ENCODE peak calls at places on chromosomes 4 and X, in seven cellular contexts. One of them, this sample, is unnamed.
A peak's percentile ranks its signal among the peaks of the same experiment; 100 is the strongest.

GRCh38 chrX:7117587-7117986 is 29.9 kb upstream of the STS start:
- DNase-seq in ovary: no peak
- DNase-seq in dorsolateral prefrontal cortex: no peak
- DNase-seq in T-helper 9 cell: no peak
- DNase-seq in HFF-Myc: no peak
- DNase-seq in tibial nerve: no peak
- DNase-seq in occipital lobe: no peak
- DNase-seq in this sample: no peak

GRCh38 chrX:44816369-44816768 is 27.5 kb upstream of the DUSP21 start:
- DNase-seq in ovary: no peak
- DNase-seq in dorsolateral prefrontal cortex: no peak
- DNase-seq in T-helper 9 cell: no peak
- DNase-seq in HFF-Myc: no peak
- DNase-seq in tibial nerve: no peak
- DNase-seq in occipital lobe: no peak
- DNase-seq in this sample: no peak

GRCh38 chr4:118823471-118823870 is 12.5 kb downstream of the SEC24D start:
- DNase-seq in ovary: no peak
- DNase-seq in dorsolateral prefrontal cortex: no peak
- DNase-seq in T-helper 9 cell: no peak
- DNase-seq in HFF-Myc: no peak
- DNase-seq in tibial nerve: no peak
- DNase-seq in occipital lobe: no peak
- DNase-seq in this sample: no peak

GRCh38 chr4:126779001-126779400 is 853.8 kb upstream of the INTU start:
- DNase-seq in ovary: no peak
- DNase-seq in dorsolateral prefrontal cortex: no peak
- DNase-seq in T-helper 9 cell: no peak
- DNase-seq in HFF-Myc: no peak
- DNase-seq in tibial nerve: no peak
- DNase-seq in occipital lobe: no peak
- DNase-seq in this sample: no peak

GRCh38 chr4:56701156-56701471 is 20.0 kb upstream of the HOPX start:
- DNase-seq in ovary: no peak
- DNase-seq in dorsolateral prefrontal cortex: no peak
- DNase-seq in T-helper 9 cell: no peak
- DNase-seq in HFF-Myc: no peak
- DNase-seq in tibial nerve: no peak
- DNase-seq in occipital lobe: no peak
- DNase-seq in this sample: no peak

GRCh38 chrX:136121788-136122187 is 25.5 kb upstream of the FHL1 start:
- DNase-seq in ovary: no peak
- DNase-seq in dorsolateral prefrontal cortex: no peak
- DNase-seq in T-helper 9 cell: no peak
- DNase-seq in HFF-Myc: no peak
- DNase-seq in tibial nerve: no peak
- DNase-seq in occipital lobe: no peak
- DNase-seq in this sample: no peak

GRCh38 chr4:123588631-123589223 is 192.1 kb downstream of the SPRY1 start:
- DNase-seq in ovary: no peak
- DNase-seq in dorsolateral prefrontal cortex: no peak
- DNase-seq in T-helper 9 cell: no peak
- DNase-seq in HFF-Myc: no peak
- DNase-seq in tibial nerve: no peak
- DNase-seq in occipital lobe: no peak
- DNase-seq in this sample: peak; percentile 30

GRCh38 chr4:7735395-7735794 is 204.3 kb downstream of the AFAP1 start:
- DNase-seq in ovary: no peak
- DNase-seq in dorsolateral prefrontal cortex: no peak
- DNase-seq in T-helper 9 cell: no peak
- DNase-seq in HFF-Myc: no peak
- DNase-seq in tibial nerve: no peak
- DNase-seq in occipital lobe: no peak
- DNase-seq in this sample: no peak

GRCh38 chrX:11437642-11438379 is 144.6 kb downstream of the AMELX start:
- DNase-seq in ovary: peak; percentile 30
- DNase-seq in dorsolateral prefrontal cortex: no peak
- DNase-seq in T-helper 9 cell: no peak
- DNase-seq in HFF-Myc: peak; percentile 50
- DNase-seq in tibial nerve: peak; percentile 20
- DNase-seq in occipital lobe: no peak
- DNase-seq in this sample: no peak

GRCh38 chr4:154946113-154946512 is 165.0 kb downstream of the RBM46 start:
- DNase-seq in ovary: no peak
- DNase-seq in dorsolateral prefrontal cortex: no peak
- DNase-seq in T-helper 9 cell: no peak
- DNase-seq in HFF-Myc: no peak
- DNase-seq in tibial nerve: no peak
- DNase-seq in occipital lobe: no peak
- DNase-seq in this sample: no peak

GRCh38 chr4:161829631-161830030 is 334.2 kb downstream of the FSTL5 start:
- DNase-seq in ovary: no peak
- DNase-seq in dorsolateral prefrontal cortex: no peak
- DNase-seq in T-helper 9 cell: no peak
- DNase-seq in HFF-Myc: no peak
- DNase-seq in tibial nerve: no peak
- DNase-seq in occipital lobe: no peak
- DNase-seq in this sample: no peak

GRCh38 chrX:43958529-43958928 is 14.7 kb downstream of the NDP start:
- DNase-seq in ovary: no peak
- DNase-seq in dorsolateral prefrontal cortex: no peak
- DNase-seq in T-helper 9 cell: no peak
- DNase-seq in HFF-Myc: peak; percentile 49
- DNase-seq in tibial nerve: no peak
- DNase-seq in occipital lobe: peak; percentile 5
- DNase-seq in this sample: no peak

GRCh38 chrX:129719268-129719667 is 19.5 kb upstream of the XPNPEP2 start:
- DNase-seq in ovary: no peak
- DNase-seq in dorsolateral prefrontal cortex: no peak
- DNase-seq in T-helper 9 cell: no peak
- DNase-seq in HFF-Myc: no peak
- DNase-seq in tibial nerve: no peak
- DNase-seq in occipital lobe: no peak
- DNase-seq in this sample: no peak

GRCh38 chr4:31275906-31276305 is 555.7 kb downstream of the PCDH7 start:
- DNase-seq in ovary: no peak
- DNase-seq in dorsolateral prefrontal cortex: no peak
- DNase-seq in T-helper 9 cell: no peak
- DNase-seq in HFF-Myc: no peak
- DNase-seq in tibial nerve: no peak
- DNase-seq in occipital lobe: no peak
- DNase-seq in this sample: no peak

GRCh38 chr4:161208564-161208963 is 955.2 kb downstream of the FSTL5 start:
- DNase-seq in ovary: no peak
- DNase-seq in dorsolateral prefrontal cortex: no peak
- DNase-seq in T-helper 9 cell: no peak
- DNase-seq in HFF-Myc: no peak
- DNase-seq in tibial nerve: no peak
- DNase-seq in occipital lobe: no peak
- DNase-seq in this sample: no peak

GRCh38 chr4:111512081-111512774 is 633.0 kb upstream of the FAM241A start:
- DNase-seq in ovary: no peak
- DNase-seq in dorsolateral prefrontal cortex: no peak
- DNase-seq in T-helper 9 cell: no peak
- DNase-seq in HFF-Myc: peak; percentile 51
- DNase-seq in tibial nerve: no peak
- DNase-seq in occipital lobe: no peak
- DNase-seq in this sample: no peak

GRCh38 chr4:151174784-151175183 is 75.4 kb downstream of the RPS3A start:
- DNase-seq in ovary: no peak
- DNase-seq in dorsolateral prefrontal cortex: no peak
- DNase-seq in T-helper 9 cell: no peak
- DNase-seq in HFF-Myc: no peak
- DNase-seq in tibial nerve: no peak
- DNase-seq in occipital lobe: no peak
- DNase-seq in this sample: no peak

GRCh38 chrX:31268359-31268758 is 196.5 kb upstream of the FTHL17 start:
- DNase-seq in ovary: no peak
- DNase-seq in dorsolateral prefrontal cortex: no peak
- DNase-seq in T-helper 9 cell: no peak
- DNase-seq in HFF-Myc: no peak
- DNase-seq in tibial nerve: no peak
- DNase-seq in occipital lobe: no peak
- DNase-seq in this sample: no peak

GRCh38 chr4:145183023-145183422 is 2.6 kb upstream of the OTUD4 start:
- DNase-seq in ovary: no peak
- DNase-seq in dorsolateral prefrontal cortex: no peak
- DNase-seq in T-helper 9 cell: no peak
- DNase-seq in HFF-Myc: no peak
- DNase-seq in tibial nerve: no peak
- DNase-seq in occipital lobe: no peak
- DNase-seq in this sample: no peak

GRCh38 chrX:123504047-123504446 is 228.8 kb downstream of the THOC2 start:
- DNase-seq in ovary: no peak
- DNase-seq in dorsolateral prefrontal cortex: no peak
- DNase-seq in T-helper 9 cell: no peak
- DNase-seq in HFF-Myc: no peak
- DNase-seq in tibial nerve: no peak
- DNase-seq in occipital lobe: no peak
- DNase-seq in this sample: no peak

GRCh38 chrX:112832481-112833095 is 8.0 kb downstream of the AMOT start:
- DNase-seq in ovary: no peak
- DNase-seq in dorsolateral prefrontal cortex: no peak
- DNase-seq in T-helper 9 cell: no peak
- DNase-seq in HFF-Myc: no peak
- DNase-seq in tibial nerve: no peak
- DNase-seq in occipital lobe: no peak
- DNase-seq in this sample: no peak

GRCh38 chrX:118594697-118595420 is 99.2 kb downstream of the DOCK11 start:
- DNase-seq in ovary: no peak
- DNase-seq in dorsolateral prefrontal cortex: no peak
- DNase-seq in T-helper 9 cell: no peak
- DNase-seq in HFF-Myc: no peak
- DNase-seq in tibial nerve: no peak
- DNase-seq in occipital lobe: no peak
- DNase-seq in this sample: no peak

GRCh38 chrX:12979011-12979629 is 4.2 kb downstream of the TMSB4X start:
- DNase-seq in ovary: no peak
- DNase-seq in dorsolateral prefrontal cortex: no peak
- DNase-seq in T-helper 9 cell: no peak
- DNase-seq in HFF-Myc: no peak
- DNase-seq in tibial nerve: no peak
- DNase-seq in occipital lobe: no peak
- DNase-seq in this sample: no peak

GRCh38 chrX:42020225-42020624 is 96.9 kb upstream of the CASK start:
- DNase-seq in ovary: no peak
- DNase-seq in dorsolateral prefrontal cortex: no peak
- DNase-seq in T-helper 9 cell: no peak
- DNase-seq in HFF-Myc: no peak
- DNase-seq in tibial nerve: no peak
- DNase-seq in occipital lobe: no peak
- DNase-seq in this sample: no peak

GRCh38 chrX:49991718-49992117 is 69.3 kb downstream of the CLCN5 start:
- DNase-seq in ovary: no peak
- DNase-seq in dorsolateral prefrontal cortex: no peak
- DNase-seq in T-helper 9 cell: no peak
- DNase-seq in HFF-Myc: peak; percentile 10
- DNase-seq in tibial nerve: no peak
- DNase-seq in occipital lobe: no peak
- DNase-seq in this sample: no peak

GRCh38 chrX:154484255-154485149 is 1.9 kb downstream of the UBL4A start:
- DNase-seq in ovary: no peak
- DNase-seq in dorsolateral prefrontal cortex: no peak
- DNase-seq in T-helper 9 cell: no peak
- DNase-seq in HFF-Myc: no peak
- DNase-seq in tibial nerve: no peak
- DNase-seq in occipital lobe: no peak
- DNase-seq in this sample: no peak